ENCODE peak calls at places on chromosomes 6 and 20, in four cellular contexts. D, J, O and U are unnamed samples.

GRCh38 chr6:52574709-52575489 is 2.0 kb downstream of the TRAM2 start:
- DNase-seq in D (no peak), O (peak; percentile 66), J (no peak), U (peak; percentile 78)

GRCh38 chr20:4130404-4131189 is 115.2 kb upstream of the RNF24 start:
- DNase-seq in D (peak; percentile 90), J (no peak), O (peak; percentile 27), U (peak; percentile 78)

GRCh38 chr20:43691928-43692524 is 25.1 kb downstream of the MYBL2 start:
- DNase-seq in D (peak; percentile 61), J (no peak), O (peak; percentile 36), U (peak; percentile 56)

GRCh38 chr6:89132087-89132486 is 13.8 kb upstream of the PM20D2 start:
- DNase-seq in J (no peak), D (no peak), O (no peak), U (no peak)

GRCh38 chr6:165008971-165009370 is 300.4 kb downstream of the C6orf118 start:
- DNase-seq in J (no peak), O (no peak), D (no peak), U (no peak)

GRCh38 chr20:23658336-23658735 is 20.6 kb upstream of the CST3 start:
- DNase-seq in D (no peak), O (no peak), J (no peak), U (no peak)

GRCh38 chr6:140208286-140208685 is 833.8 kb upstream of the CITED2 start:
- DNase-seq in O (no peak), D (no peak), J (no peak), U (no peak)

GRCh38 chr6:30721198-30722024 is 1.3 kb downstream of the TUBB start:
- DNase-seq in J (peak; percentile 82), D (peak; percentile 87), O (peak; percentile 72), U (peak; percentile 97)

GRCh38 chr20:57807418-57808265 is 97.8 kb upstream of the PMEPA1 start:
- DNase-seq in O (no peak), J (no peak), D (no peak), U (no peak)

GRCh38 chr6:149182262-149182661 is 135.2 kb upstream of the TAB2 start:
- DNase-seq in O (no peak), D (no peak), J (no peak), U (no peak)

GRCh38 chr6:166745801-166746668 is 119.0 kb upstream of the RPS6KA2 start:
- DNase-seq in J (no peak), D (no peak), O (no peak), U (no peak)

GRCh38 chr6:33271098-33271607 is 523 bp downstream of the VPS52 start:
- DNase-seq in D (no peak), J (no peak), O (no peak), U (peak; percentile 37)

GRCh38 chr6:29965873-29966601 is 23.7 kb downstream of the HLA-A start:
- DNase-seq in J (no peak), O (no peak), D (peak; percentile 78), U (peak; percentile 59)

GRCh38 chr6:121847806-121848522 is 412.5 kb downstream of the GJA1 start:
- DNase-seq in J (no peak), O (no peak), D (no peak), U (no peak)

GRCh38 chr6:144804246-144804790 is 519.2 kb downstream of the UTRN start:
- DNase-seq in D (no peak), O (no peak), J (no peak), U (no peak)

GRCh38 chr6:91020741-91021140 is 433.9 kb upstream of the MAP3K7 start:
- DNase-seq in O (no peak), J (no peak), D (no peak), U (no peak)

GRCh38 chr6:132964101-132964867 is 149.9 kb downstream of the RPS12 start:
- DNase-seq in O (peak; percentile 57), J (no peak), D (no peak), U (peak; percentile 65)

GRCh38 chr6:56542367-56543331 is 100.0 kb downstream of the DST start:
- DNase-seq in D (peak; percentile 93), O (peak; percentile 97), J (peak; percentile 92), U (peak; percentile 99)

GRCh38 chr20:11686900-11687543 is 230.7 kb upstream of the BTBD3 start:
- DNase-seq in J (no peak), O (peak; percentile 0), D (no peak), U (peak; percentile 4)

GRCh38 chr20:1087311-1087710 is 31.1 kb upstream of the PSMF1 start:
- DNase-seq in D (no peak), J (no peak), O (no peak), U (no peak)

GRCh38 chr20:23235173-23236027 is 115.2 kb upstream of the NXT1 start:
- DNase-seq in J (no peak), D (peak; percentile 78), O (no peak), U (peak; percentile 75)

GRCh38 chr6:68834561-68834960 is 199.5 kb downstream of the ADGRB3 start:
- DNase-seq in D (no peak), J (no peak), O (peak; percentile 20), U (peak; percentile 59)

GRCh38 chr6:90677440-90677839 is 90.6 kb upstream of the MAP3K7 start:
- DNase-seq in D (no peak), O (no peak), J (no peak), U (no peak)

GRCh38 chr6:119027465-119027864 is 51.0 kb downstream of the FAM184A start:
- DNase-seq in O (no peak), J (no peak), D (no peak), U (no peak)

GRCh38 chr20:38730989-38731737 is 6.9 kb downstream of the SLC32A1 start:
- DNase-seq in J (no peak), D (peak; percentile 79), O (peak; percentile 22), U (peak; percentile 80)

GRCh38 chr6:24749292-24749691 is 25.4 kb upstream of the GMNN start:
- DNase-seq in J (no peak), O (no peak), D (no peak), U (no peak)

GRCh38 chr6:11076540-11076939 is 17.1 kb upstream of the SMIM13 start:
- DNase-seq in O (no peak), J (no peak), D (no peak), U (no peak)

GRCh38 chr6:169158182-169158573 is 95.5 kb downstream of the THBS2 start:
- DNase-seq in O (peak; percentile 47), D (no peak), J (peak; percentile 60), U (no peak)

GRCh38 chr6:32413427-32414047 is 6.6 kb upstream of the BTNL2 start:
- DNase-seq in O (peak; percentile 63), D (peak; percentile 72), J (peak; percentile 39), U (peak; percentile 62)

GRCh38 chr6:122735618-122736017 is 43.9 kb upstream of the FABP7 start:
- DNase-seq in D (no peak), O (no peak), J (no peak), U (no peak)

DNA sequence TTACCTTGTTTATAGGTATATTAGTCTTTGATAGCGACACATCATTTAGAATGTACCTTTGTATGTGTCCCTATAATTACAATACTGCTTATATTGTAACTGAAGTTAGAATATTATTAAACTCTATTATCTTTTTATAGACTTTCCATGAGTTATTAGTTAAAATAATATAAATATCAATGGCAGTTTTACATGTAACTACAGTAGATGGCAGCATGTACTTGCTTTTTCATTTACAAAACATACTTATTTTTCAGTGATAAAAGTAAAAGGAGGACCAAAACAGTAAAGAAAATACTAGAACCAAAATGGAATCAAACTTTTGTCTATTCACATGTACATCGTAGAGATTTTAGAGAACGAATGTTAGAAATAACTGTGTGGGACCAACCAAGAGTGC is 364.3 kb downstream of the RIMS1 start:
- DNase-seq in J (no peak), D (no peak), O (no peak), U (peak; percentile 17)
- TF ChIP-seq CTCF in J (peak; percentile 12), D (no peak), O (no peak), U (no peak)

GRCh38 chr6:710601-711571 is 17.9 kb upstream of the EXOC2 start:
- DNase-seq in D (peak; percentile 18), O (peak; percentile 60), J (peak; percentile 24), U (peak; percentile 47)
- TF ChIP-seq CTCF in D (no peak), O (no peak), J (no peak), U (no peak)

GRCh38 chr6:84568971-84569370 is 195.4 kb downstream of the TBX18 start:
- DNase-seq in D (peak; percentile 48), J (peak; percentile 46), O (no peak), U (peak; percentile 46)
- TF ChIP-seq CTCF in D (peak; percentile 44), J (peak; percentile 58), O (peak; percentile 45), U (peak; percentile 27)

GRCh38 chr6:157614026-157614484 is 209.0 kb upstream of the SNX9 start:
- DNase-seq in D (no peak), O (no peak), J (no peak), U (no peak)
- TF ChIP-seq CTCF in D (no peak), O (no peak), J (no peak), U (no peak)